ENCODE peak calls at places on chromosomes 13 and 19, in eight cellular contexts. C, H, L, B, J, Z, A and X are unnamed samples.

GRCh38 chr19:10797078-10797477 is 38.9 kb downstream of the TMED1 start:
- DNase-seq in C (no peak), H (peak), L (peak), B (no peak), J (no peak), Z (no peak), A (no peak), X (no peak)

GRCh38 chr19:35033067-35034004 is 3.1 kb downstream of the SCN1B start:
- DNase-seq in C (no peak), H (no peak), L (no peak), B (no peak), J (no peak), Z (no peak), A (no peak), X (no peak)

GRCh38 chr19:58033741-58034475 is at the start of gene ZSCAN1:
- DNase-seq in C (peak), H (no peak), L (no peak), B (no peak), J (peak), Z (no peak), A (peak), X (no peak)

GRCh38 chr19:51366999-51367564 is 894 bp upstream of the ETFB start:
- DNase-seq in C (no peak), H (no peak), L (no peak), B (no peak), J (no peak), Z (no peak), A (no peak), X (peak)

GRCh38 chr19:17337675-17338439 is 504 bp downstream of the GTPBP3 start:
- DNase-seq in C (no peak), H (no peak), L (no peak), B (no peak), J (peak), Z (peak), A (peak), X (peak)

GRCh38 chr13:62168891-62169290 is 753.2 kb upstream of the PCDH20 start:
- DNase-seq in C (no peak), H (no peak), L (no peak), B (no peak), J (no peak), Z (no peak), A (no peak), X (no peak)

GRCh38 chr19:2495130-2495641 is 19.3 kb downstream of the GADD45B start:
- DNase-seq in C (no peak), H (no peak), L (no peak), B (no peak), J (peak), Z (peak), A (peak), X (peak)

GRCh38 chr19:53076984-53077383 is 26.2 kb downstream of the ZNF160 start:
- DNase-seq in C (peak), H (no peak), L (no peak), B (no peak), J (peak), Z (no peak), A (peak), X (no peak)

GRCh38 chr13:38814331-38814730 is 127.5 kb downstream of the FREM2 start:
- DNase-seq in C (no peak), H (no peak), L (no peak), B (no peak), J (no peak), Z (peak), A (no peak), X (peak)

GRCh38 chr19:45768644-45769053 is 403 bp downstream of the SIX5 start:
- DNase-seq in C (no peak), H (no peak), L (peak), B (no peak), J (peak), Z (peak), A (no peak), X (peak)

GRCh38 chr13:37448072-37448471 is 150.5 kb downstream of the POSTN start:
- DNase-seq in C (no peak), H (no peak), L (no peak), B (no peak), J (no peak), Z (no peak), A (no peak), X (no peak)

GRCh38 chr19:51771369-51771768 is 10.4 kb downstream of the FPR2 start:
- DNase-seq in C (no peak), H (no peak), L (no peak), B (no peak), J (no peak), Z (no peak), A (no peak), X (no peak)

GRCh38 chr13:51999525-51999924 is 11.7 kb downstream of the ATP7B start:
- DNase-seq in C (no peak), H (no peak), L (no peak), B (no peak), J (no peak), Z (no peak), A (no peak), X (peak)

GRCh38 chr19:38142176-38143035 is 81.6 kb downstream of the DPF1 start:
- DNase-seq in C (peak), H (no peak), L (no peak), B (no peak), J (peak), Z (no peak), A (peak), X (peak)

GRCh38 chr19:42172261-42172660 is 40.0 kb upstream of the POU2F2 start:
- DNase-seq in C (no peak), H (no peak), L (no peak), B (no peak), J (no peak), Z (no peak), A (no peak), X (no peak)

GRCh38 chr13:113064534-113065405 is 40.8 kb upstream of the F7 start:
- DNase-seq in C (no peak), H (no peak), L (no peak), B (no peak), J (peak), Z (no peak), A (no peak), X (no peak)

GRCh38 chr19:39132344-39132969 is 6.9 kb downstream of the PAK4 start:
- DNase-seq in C (no peak), H (no peak), L (no peak), B (no peak), J (no peak), Z (no peak), A (no peak), X (no peak)

GRCh38 chr13:84096221-84096620 is 213.9 kb upstream of the SLITRK1 start:
- DNase-seq in C (no peak), H (no peak), L (no peak), B (no peak), J (peak), Z (no peak), A (no peak), X (no peak)

GRCh38 chr19:39833464-39834286 is at the start of gene DYRK1B:
- DNase-seq in C (peak), H (peak), L (peak), B (peak), J (peak), Z (peak), A (peak), X (peak)

GRCh38 chr19:7311911-7312310 is 17.7 kb upstream of the INSR start:
- DNase-seq in C (no peak), H (no peak), L (no peak), B (no peak), J (no peak), Z (no peak), A (no peak), X (no peak)